ENCODE peak calls at places on chromosomes 13 and 19, in four cellular contexts. Z is substantia nigra, O is RWPE1, R is tibial artery. N is an unnamed sample.
A peak's percentile ranks its signal among the peaks of the same experiment; 100 is the strongest.

GRCh38 chr13:110388141-110388943 is 81.3 kb downstream of the COL4A2 start:
- DNase-seq in R (peak; percentile 91), Z (no peak), O (no peak), N (no peak)

GRCh38 chr19:30552593-30552992 is 180.4 kb downstream of the ZNF536 start:
- DNase-seq in O (no peak), R (no peak), Z (no peak), N (no peak)

GRCh38 chr13:112821340-112822055 is 131.7 kb downstream of the ATP11A start:
- DNase-seq in O (no peak), Z (no peak), R (no peak), N (no peak)

GRCh38 chr19:5804516-5805464 is at the start of gene NRTN:
- DNase-seq in R (no peak), Z (no peak), O (peak; percentile 65), N (no peak)

GRCh38 chr19:7965259-7965841 is 21.9 kb upstream of the TIMM44 start:
- DNase-seq in O (no peak), Z (no peak), R (no peak), N (no peak)

GRCh38 chr19:6272411-6272791 is 7.4 kb downstream of the MLLT1 start:
- DNase-seq in R (no peak), O (no peak), Z (no peak), N (no peak)

GRCh38 chr13:40061466-40062450 is 406.3 kb downstream of the COG6 start:
- DNase-seq in R (no peak), Z (no peak), O (no peak), N (peak; percentile 51)

GRCh38 chr19:1624458-1624857 is 19.2 kb upstream of the UQCR11 start:
- DNase-seq in R (no peak), O (no peak), Z (peak; percentile 19), N (no peak)

GRCh38 chr13:72651196-72651595 is 76.2 kb downstream of the MZT1 start:
- DNase-seq in R (no peak), O (no peak), Z (no peak), N (no peak)

GRCh38 chr13:100887729-100888151 is 213.1 kb upstream of the TMTC4 start:
- DNase-seq in R (no peak), O (peak; percentile 2), Z (no peak), N (no peak)

GRCh38 chr19:35030257-35031071 is at the start of gene SCN1B:
- DNase-seq in O (peak; percentile 77), R (peak; percentile 81), Z (no peak), N (no peak)

GRCh38 chr13:110382229-110382628 is 75.1 kb downstream of the COL4A2 start:
- DNase-seq in O (peak; percentile 75), Z (no peak), R (no peak), N (peak; percentile 56)

GRCh38 chr13:45335397-45336024 is 5.5 kb downstream of the TPT1 start:
- DNase-seq in R (no peak), Z (no peak), O (no peak), N (no peak)

GRCh38 chr13:86554066-86554465 is 754.8 kb upstream of the SLITRK6 start:
- DNase-seq in R (no peak), Z (no peak), O (no peak), N (no peak)

GRCh38 chr13:39776439-39776838 is 121.0 kb downstream of the COG6 start:
- DNase-seq in O (no peak), R (no peak), Z (no peak), N (no peak)

GRCh38 chr13:28492527-28493367 is 2.2 kb downstream of the FLT1 start:
- DNase-seq in O (no peak), R (no peak), Z (no peak), N (no peak)

GRCh38 chr13:65336916-65337315 is 1893.2 kb downstream of the PCDH9 start:
- DNase-seq in O (no peak), R (no peak), Z (no peak), N (no peak)

GRCh38 chr13:41512441-41512840 is 55.1 kb downstream of the RGCC start:
- DNase-seq in Z (no peak), O (no peak), R (no peak), N (no peak)

GRCh38 chr13:114161644-114162532 is 17.2 kb upstream of the CFAP97D2 start:
- DNase-seq in O (no peak), Z (no peak), R (peak; percentile 64), N (no peak)

GRCh38 chr19:18999896-19000620 is 33.3 kb downstream of the SUGP2 start:
- DNase-seq in R (no peak), Z (no peak), O (no peak), N (no peak)

GRCh38 chr13:83620535-83621220 is 261.6 kb downstream of the SLITRK1 start:
- DNase-seq in O (peak; percentile 79), R (no peak), Z (no peak), N (no peak)

GRCh38 chr13:109974354-109974753 is 188.0 kb upstream of the IRS2 start:
- DNase-seq in Z (no peak), O (no peak), R (no peak), N (no peak)

GRCh38 chr13:45119469-45119989 is 781 bp upstream of the GTF2F2 start:
- DNase-seq in Z (no peak), O (no peak), R (no peak), N (no peak)

DNA sequence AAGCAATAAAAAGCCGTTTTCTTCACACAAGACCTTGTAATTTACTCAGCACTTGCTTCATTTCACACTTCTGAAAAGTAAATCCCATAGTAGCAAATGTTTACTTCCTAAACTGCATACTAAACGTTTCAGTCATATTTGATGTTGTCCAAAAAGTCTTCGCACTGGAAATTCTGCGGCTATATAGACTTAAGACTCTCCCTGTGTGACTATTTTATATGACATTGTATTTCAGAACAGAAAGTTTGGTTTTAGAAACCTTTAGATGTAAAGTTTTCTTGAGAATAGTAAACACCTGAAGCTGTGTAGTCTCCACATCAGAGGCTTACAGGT is 29.6 kb downstream of the ZAR1L start:
- DNase-seq in R (no peak), O (no peak), Z (no peak), N (no peak)
- H3K27ac ChIP-seq in R (peak overlapping the region; percentile 74), O (no peak overlapping the region), Z (no peak overlapping the region), N (no peak overlapping the region)

GRCh38 chr19:15196683-15197005 is 4.2 kb downstream of the NOTCH3 start:
- DNase-seq in O (no peak), Z (no peak), R (no peak), N (no peak)
- H3K27ac ChIP-seq in O (peak overlapping the region; percentile 92), Z (no peak overlapping the region), R (peak overlapping the region; percentile 98), N (peak overlapping the region; percentile 62)

GRCh38 chr19:15236886-15237285 is 4.6 kb upstream of the EPHX3 start:
- DNase-seq in Z (no peak), R (no peak), O (no peak), N (no peak)
- H3K27ac ChIP-seq in Z (no peak overlapping the region), R (no peak overlapping the region), O (peak overlapping the region; percentile 15), N (no peak overlapping the region)

GRCh38 chr13:32880636-32881035 is 135.6 kb upstream of the KL start:
- DNase-seq in Z (no peak), O (no peak), R (no peak), N (no peak)

GRCh38 chr13:32883501-32883900 is 132.7 kb upstream of the KL start:
- DNase-seq in Z (no peak), R (no peak), O (peak; percentile 8), N (no peak)

GRCh38 chr13:32878172-32878571 is 138.1 kb upstream of the KL start:
- DNase-seq in R (no peak), Z (no peak), O (peak; percentile 42), N (no peak)

GRCh38 chr13:32881074-32881791 is 135.0 kb upstream of the KL start:
- DNase-seq in O (peak; percentile 11), Z (no peak), R (no peak), N (no peak)

GRCh38 chr13:32881792-32882175 is 134.4 kb upstream of the KL start:
- DNase-seq in R (no peak), Z (no peak), O (peak; percentile 63), N (peak; percentile 62)
- H3K27ac ChIP-seq in R (no peak overlapping the region), Z (no peak overlapping the region), O (peak overlapping the region; percentile 60), N (peak overlapping the region; percentile 47)